ENCODE peak calls at places on chromosomes 12 and 14, in four cellular contexts. One of them, this sample, is unnamed.

GRCh38 chr12:123059501-123059900 is 79.0 kb downstream of the ARL6IP4 start:
- DNase-seq in HFFc6: no peak
- DNase-seq in PC-3: no peak
- DNase-seq in heart right ventricle: no peak
- DNase-seq in this sample: no peak

GRCh38 chr14:89369656-89370055 is 47.4 kb downstream of the FOXN3 start:
- DNase-seq in HFFc6: no peak
- DNase-seq in PC-3: no peak
- DNase-seq in heart right ventricle: no peak
- DNase-seq in this sample: no peak

GRCh38 chr14:50785506-50786063 is 45.4 kb downstream of the NIN start:
- DNase-seq in HFFc6: no peak
- DNase-seq in PC-3: no peak
- DNase-seq in heart right ventricle: no peak
- DNase-seq in this sample: no peak

GRCh38 chr12:92208613-92209121 is 63.0 kb upstream of the BTG1 start:
- DNase-seq in HFFc6: peak
- DNase-seq in PC-3: peak
- DNase-seq in heart right ventricle: no peak
- DNase-seq in this sample: peak

GRCh38 chr12:9607816-9608215 is at the start of gene KLRB1:
- DNase-seq in HFFc6: no peak
- DNase-seq in PC-3: no peak
- DNase-seq in heart right ventricle: no peak
- DNase-seq in this sample: no peak

GRCh38 chr12:128644664-128645296 is 179.0 kb downstream of the SLC15A4 start:
- DNase-seq in HFFc6: no peak
- DNase-seq in PC-3: peak
- DNase-seq in heart right ventricle: no peak
- DNase-seq in this sample: peak

GRCh38 chr14:22570132-22570949 is 18.7 kb downstream of the DAD1 start:
- DNase-seq in HFFc6: peak
- DNase-seq in PC-3: peak
- DNase-seq in heart right ventricle: no peak
- DNase-seq in this sample: peak

GRCh38 chr14:28870033-28870564 is 103.5 kb downstream of the FOXG1 start:
- DNase-seq in HFFc6: no peak
- DNase-seq in PC-3: no peak
- DNase-seq in heart right ventricle: no peak
- DNase-seq in this sample: no peak

GRCh38 chr12:122526683-122527477 is at the start of the genes KNTC1 and RSRC2:
- DNase-seq in HFFc6: peak
- DNase-seq in PC-3: peak
- DNase-seq in heart right ventricle: peak
- DNase-seq in this sample: peak

GRCh38 chr14:93019970-93020369 is 95.8 kb downstream of the ITPK1 start:
- DNase-seq in HFFc6: no peak
- DNase-seq in PC-3: no peak
- DNase-seq in heart right ventricle: no peak
- DNase-seq in this sample: no peak

GRCh38 chr12:105740337-105740736 is 398.4 kb downstream of the NUAK1 start:
- DNase-seq in HFFc6: no peak
- DNase-seq in PC-3: no peak
- DNase-seq in heart right ventricle: no peak
- DNase-seq in this sample: no peak

GRCh38 chr12:52836042-52836466 is 1.9 kb upstream of the KRT79 start:
- DNase-seq in HFFc6: peak
- DNase-seq in PC-3: peak
- DNase-seq in heart right ventricle: no peak
- DNase-seq in this sample: no peak

GRCh38 chr12:124646385-124647230 is 79.2 kb upstream of the NCOR2 start:
- DNase-seq in HFFc6: no peak
- DNase-seq in PC-3: no peak
- DNase-seq in heart right ventricle: no peak
- DNase-seq in this sample: no peak

GRCh38 chr14:82075566-82075965 is 541.9 kb upstream of the SEL1L start:
- DNase-seq in HFFc6: no peak
- DNase-seq in PC-3: peak
- DNase-seq in heart right ventricle: peak
- DNase-seq in this sample: peak

GRCh38 chr12:106248177-106248848 is 493 bp upstream of the CKAP4 start:
- DNase-seq in HFFc6: peak
- DNase-seq in PC-3: peak
- DNase-seq in heart right ventricle: peak
- DNase-seq in this sample: peak

GRCh38 chr14:92582706-92583452 is 69.3 kb downstream of the RIN3 start:
- DNase-seq in HFFc6: no peak
- DNase-seq in PC-3: no peak
- DNase-seq in heart right ventricle: no peak
- DNase-seq in this sample: no peak

GRCh38 chr12:33828326-33828725 is 194.0 kb upstream of the ALG10 start:
- DNase-seq in HFFc6: no peak
- DNase-seq in PC-3: peak
- DNase-seq in heart right ventricle: no peak
- DNase-seq in this sample: peak

GRCh38 chr12:126430921-126431320 is 1365.7 kb downstream of the AACS start:
- DNase-seq in HFFc6: no peak
- DNase-seq in PC-3: no peak
- DNase-seq in heart right ventricle: no peak
- DNase-seq in this sample: no peak

GRCh38 chr14:38616959-38617358 is 361.1 kb upstream of the CLEC14A start:
- DNase-seq in HFFc6: peak
- DNase-seq in PC-3: peak
- DNase-seq in heart right ventricle: no peak
- DNase-seq in this sample: peak

GRCh38 chr14:22883191-22883976 is at the start of gene REM2:
- DNase-seq in HFFc6: no peak
- DNase-seq in PC-3: no peak
- DNase-seq in heart right ventricle: no peak
- DNase-seq in this sample: no peak

GRCh38 chr12:1680804-1681492 is 9.9 kb upstream of the ADIPOR2 start:
- DNase-seq in HFFc6: peak
- DNase-seq in PC-3: no peak
- DNase-seq in heart right ventricle: no peak
- DNase-seq in this sample: no peak

GRCh38 chr14:55752580-55753365 is 172.8 kb downstream of the KTN1 start:
- DNase-seq in HFFc6: peak
- DNase-seq in PC-3: peak
- DNase-seq in heart right ventricle: no peak
- DNase-seq in this sample: peak

GRCh38 chr12:22477894-22478287 is 66.5 kb downstream of the C2CD5 start:
- DNase-seq in HFFc6: no peak
- DNase-seq in PC-3: no peak
- DNase-seq in heart right ventricle: no peak
- DNase-seq in this sample: no peak

GRCh38 chr12:27824126-27824842 is 44.2 kb upstream of the MANSC4 start:
- DNase-seq in HFFc6: no peak
- DNase-seq in PC-3: no peak
- DNase-seq in heart right ventricle: no peak
- DNase-seq in this sample: no peak

GRCh38 chr14:64891839-64892375 is 12.2 kb upstream of the SPTB start:
- DNase-seq in HFFc6: peak
- DNase-seq in PC-3: peak
- DNase-seq in heart right ventricle: no peak
- DNase-seq in this sample: peak

GRCh38 chr14:32661216-32661615 is 277.5 kb upstream of the NPAS3 start:
- DNase-seq in HFFc6: no peak
- DNase-seq in PC-3: no peak
- DNase-seq in heart right ventricle: no peak
- DNase-seq in this sample: no peak

GRCh38 chr12:14619731-14620501 is 52.2 kb upstream of the PLBD1 start:
- DNase-seq in HFFc6: no peak
- DNase-seq in PC-3: no peak
- DNase-seq in heart right ventricle: no peak
- DNase-seq in this sample: no peak

GRCh38 chr12:113634982-113635381 is 163.3 kb upstream of the LHX5 start:
- DNase-seq in HFFc6: no peak
- DNase-seq in PC-3: no peak
- DNase-seq in heart right ventricle: no peak
- DNase-seq in this sample: no peak

GRCh38 chr12:132818562-132818961 is 10.1 kb downstream of the GOLGA3 start:
- DNase-seq in HFFc6: no peak
- DNase-seq in PC-3: no peak
- DNase-seq in heart right ventricle: no peak
- DNase-seq in this sample: no peak

GRCh38 chr12:117818400-117818799 is 150.4 kb downstream of the KSR2 start:
- DNase-seq in HFFc6: no peak
- DNase-seq in PC-3: peak
- DNase-seq in heart right ventricle: no peak
- DNase-seq in this sample: no peak

GRCh38 chr12:121187501-121187900 is 22.4 kb upstream of the P2RX4 start:
- DNase-seq in HFFc6: no peak
- DNase-seq in PC-3: no peak
- DNase-seq in heart right ventricle: no peak
- DNase-seq in this sample: no peak

GRCh38 chr12:30457621-30458289 is 237.9 kb downstream of the IPO8 start:
- DNase-seq in HFFc6: peak
- DNase-seq in PC-3: peak
- DNase-seq in heart right ventricle: no peak
- DNase-seq in this sample: peak
- TF ChIP-seq CTCF in HFFc6: peak
- TF ChIP-seq CTCF in PC-3: peak
- TF ChIP-seq CTCF in heart right ventricle: peak
- TF ChIP-seq CTCF in this sample: peak

GRCh38 chr12:109783965-109784244 is 49.3 kb downstream of the TRPV4 start:
- DNase-seq in HFFc6: no peak
- DNase-seq in PC-3: peak
- DNase-seq in heart right ventricle: no peak
- DNase-seq in this sample: no peak
- TF ChIP-seq CTCF in HFFc6: no peak
- TF ChIP-seq CTCF in PC-3: no peak
- TF ChIP-seq CTCF in heart right ventricle: no peak
- TF ChIP-seq CTCF in this sample: no peak

GRCh38 chr14:77143071-77143470 is 1.5 kb upstream of the ZDHHC22 start:
- DNase-seq in HFFc6: no peak
- DNase-seq in PC-3: no peak
- DNase-seq in heart right ventricle: no peak
- DNase-seq in this sample: no peak
- TF ChIP-seq CTCF in HFFc6: no peak
- TF ChIP-seq CTCF in PC-3: no peak
- TF ChIP-seq CTCF in heart right ventricle: no peak
- TF ChIP-seq CTCF in this sample: no peak

DNA sequence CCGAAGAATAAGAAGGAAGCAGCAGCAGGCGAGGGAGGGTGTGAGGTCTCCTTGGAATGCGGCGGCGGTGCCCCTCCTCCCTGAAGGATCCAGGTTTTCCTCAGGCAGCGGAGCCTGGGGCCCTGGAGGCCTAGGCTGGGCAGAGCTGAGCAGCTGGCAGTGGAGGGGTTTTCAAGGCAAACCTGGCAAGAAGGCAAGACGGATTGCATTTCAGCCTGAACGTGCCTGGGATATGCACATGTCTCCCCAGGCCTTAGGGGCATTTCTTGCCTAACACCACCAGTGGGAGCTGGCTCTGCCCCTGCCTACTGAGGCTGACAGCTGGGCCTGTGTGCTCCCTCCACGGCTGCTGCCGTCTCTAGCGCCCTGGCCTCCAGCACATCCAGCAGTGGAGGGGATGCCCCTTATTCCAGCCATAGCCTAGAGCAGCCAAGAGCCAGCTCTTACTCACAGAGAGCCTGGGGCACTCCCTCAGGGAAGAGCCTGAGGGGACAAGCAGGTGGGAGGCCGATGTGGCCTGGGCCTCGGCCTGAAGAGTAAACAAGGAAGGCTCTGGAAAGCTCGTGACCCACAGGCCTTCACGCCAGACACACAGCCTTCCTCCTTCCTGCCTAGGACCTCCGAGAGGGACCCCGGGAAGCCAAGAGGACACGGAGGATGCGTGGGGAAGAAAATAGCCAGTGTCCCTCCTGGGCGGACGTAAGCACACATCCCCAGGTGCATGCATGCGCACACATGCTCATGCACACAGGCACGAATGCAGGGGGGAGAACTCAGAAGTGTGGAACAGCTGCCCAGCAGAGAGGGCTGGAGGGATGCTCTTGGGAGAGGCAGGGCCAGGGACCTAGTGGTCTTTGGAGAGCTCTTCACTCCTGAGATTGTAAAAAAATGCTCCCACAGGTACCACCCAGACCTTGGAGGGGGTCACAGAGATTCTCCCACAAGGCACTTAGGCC is 23.0 kb upstream of the EIF2B2 start:
- DNase-seq in HFFc6: peak
- DNase-seq in PC-3: peak
- DNase-seq in heart right ventricle: no peak
- DNase-seq in this sample: peak
- TF ChIP-seq CTCF in HFFc6: peak
- TF ChIP-seq CTCF in PC-3: no peak
- TF ChIP-seq CTCF in heart right ventricle: no peak
- TF ChIP-seq CTCF in this sample: no peak

DNA sequence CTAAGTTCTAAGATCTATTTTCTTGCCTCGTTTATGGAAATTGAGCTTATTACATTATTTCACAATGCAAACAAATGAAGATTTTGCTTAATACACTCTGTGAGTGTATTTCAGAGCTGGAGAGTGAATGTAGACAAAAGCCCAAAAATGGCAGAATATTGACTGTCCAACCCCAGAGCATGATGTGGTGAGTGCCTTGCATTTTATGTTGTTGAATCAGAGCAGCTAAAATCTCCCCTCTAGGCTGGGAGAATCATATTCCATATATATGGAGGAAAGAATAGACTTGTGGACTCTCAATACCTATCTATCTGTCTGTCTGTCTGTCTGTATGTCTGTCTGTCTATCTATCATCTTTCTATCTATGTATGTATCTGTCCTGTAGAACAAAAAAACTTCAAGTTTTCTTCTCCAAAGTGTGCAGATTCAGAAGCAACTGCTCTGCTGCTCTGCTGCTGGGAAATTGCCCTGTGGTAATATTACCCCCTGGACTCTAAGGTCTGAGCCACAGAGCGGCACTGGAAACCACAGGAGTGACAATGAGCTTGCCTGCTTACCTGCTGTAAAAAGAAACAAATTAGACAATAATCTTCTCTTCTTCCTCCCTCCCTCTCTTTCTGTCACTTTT is 209.4 kb upstream of the PRICKLE1 start:
- DNase-seq in HFFc6: peak
- DNase-seq in PC-3: peak
- DNase-seq in heart right ventricle: no peak
- DNase-seq in this sample: no peak
- TF ChIP-seq CTCF in HFFc6: no peak
- TF ChIP-seq CTCF in PC-3: no peak
- TF ChIP-seq CTCF in heart right ventricle: no peak
- TF ChIP-seq CTCF in this sample: no peak

GRCh38 chr12:2691001-2691339 is 103.8 kb upstream of the FKBP4 start:
- DNase-seq in HFFc6: no peak
- DNase-seq in PC-3: no peak
- DNase-seq in heart right ventricle: no peak
- DNase-seq in this sample: no peak
- TF ChIP-seq CTCF in HFFc6: peak
- TF ChIP-seq CTCF in PC-3: no peak
- TF ChIP-seq CTCF in heart right ventricle: no peak
- TF ChIP-seq CTCF in this sample: no peak

GRCh38 chr12:55132816-55133215 is 6.6 kb downstream of the OR9K2 start:
- DNase-seq in HFFc6: no peak
- DNase-seq in PC-3: peak
- DNase-seq in heart right ventricle: no peak
- DNase-seq in this sample: peak
- TF ChIP-seq CTCF in HFFc6: peak
- TF ChIP-seq CTCF in PC-3: peak
- TF ChIP-seq CTCF in heart right ventricle: no peak
- TF ChIP-seq CTCF in this sample: no peak

This sample was measured in MCF 10A.